ENCODE peak calls at places on chromosomes 5 and 9, in six cellular contexts. A is lower lobe of right lung; N is CD4-positive, CD25-positive, alpha-beta regulatory T cell; Y is endodermal cell; F is kidney; V is PC-9. X is an unnamed sample.
A peak's percentile ranks its signal among the peaks of the same experiment; 100 is the strongest.

GRCh38 chr5:98364549-98364948 is 408.9 kb upstream of the RGMB start:
- DNase-seq in A (no peak), N (no peak), Y (no peak), F (no peak), V (no peak), X (no peak)

GRCh38 chr5:42887575-42887974 is 75.9 kb upstream of the SELENOP start:
- DNase-seq in A (no peak), N (no peak), Y (no peak), F (no peak), V (no peak), X (no peak)

GRCh38 chr5:116559239-116559638 is 15.4 kb downstream of the SEMA6A start:
- DNase-seq in A (no peak), N (no peak), Y (peak; percentile 89), F (no peak), V (no peak), X (no peak)

GRCh38 chr5:137636846-137637515 is 98.9 kb downstream of the KLHL3 start:
- DNase-seq in A (no peak), N (no peak), Y (no peak), F (no peak), V (no peak), X (no peak)

GRCh38 chr5:75412111-75412990 is 75.3 kb downstream of the HMGCR start:
- DNase-seq in A (no peak), N (no peak), Y (no peak), F (no peak), V (no peak), X (no peak)

GRCh38 chr9:36642817-36643216 is 70.1 kb downstream of the MELK start:
- DNase-seq in A (no peak), N (no peak), Y (no peak), F (no peak), V (no peak), X (no peak)

GRCh38 chr9:113026200-113026599 is 14.2 kb upstream of the ZNF883 start:
- DNase-seq in A (no peak), N (no peak), Y (no peak), F (no peak), V (no peak), X (no peak)

GRCh38 chr9:27078685-27079084 is 30.3 kb upstream of the TEK start:
- DNase-seq in A (no peak), N (no peak), Y (no peak), F (no peak), V (no peak), X (no peak)

GRCh38 chr9:2241461-2241874 is 226.3 kb downstream of the SMARCA2 start:
- DNase-seq in A (no peak), N (no peak), Y (peak; percentile 94), F (peak; percentile 78), V (no peak), X (no peak)

GRCh38 chr5:65441800-65442199 is 39.9 kb downstream of the ADAMTS6 start:
- DNase-seq in A (no peak), N (no peak), Y (no peak), F (no peak), V (no peak), X (no peak)

GRCh38 chr5:38994329-38994927 is 79.8 kb downstream of the RICTOR start:
- DNase-seq in A (no peak), N (peak; percentile 48), Y (peak; percentile 66), F (no peak), V (peak; percentile 73), X (no peak)

GRCh38 chr5:57850109-57850508 is 367.5 kb upstream of the ACTBL2 start:
- DNase-seq in A (no peak), N (no peak), Y (no peak), F (no peak), V (no peak), X (no peak)

GRCh38 chr9:28155671-28156070 is 582.4 kb upstream of the C9orf72 start:
- DNase-seq in A (no peak), N (no peak), Y (no peak), F (no peak), V (no peak), X (no peak)

GRCh38 chr9:18359335-18359734 is 114.6 kb upstream of the ADAMTSL1 start:
- DNase-seq in A (no peak), N (no peak), Y (no peak), F (no peak), V (no peak), X (no peak)

GRCh38 chr5:126913316-126913715 is 117.0 kb downstream of the MARCHF3 start:
- DNase-seq in A (no peak), N (no peak), Y (no peak), F (no peak), V (no peak), X (no peak)

GRCh38 chr5:160423025-160423554 is 1.4 kb downstream of the PTTG1 start:
- DNase-seq in A (no peak), N (no peak), Y (no peak), F (no peak), V (no peak), X (no peak)
- H3K36me3 ChIP-seq in A (no peaks in the 10 kb centered on the region), N (no peaks in the 10 kb centered on the region), Y (peaks cover 26% of the 10 kb centered on the region), F (no peaks in the 10 kb centered on the region), V (peaks cover 5% of the 10 kb centered on the region), X (peaks cover 3% of the 10 kb centered on the region)

DNA sequence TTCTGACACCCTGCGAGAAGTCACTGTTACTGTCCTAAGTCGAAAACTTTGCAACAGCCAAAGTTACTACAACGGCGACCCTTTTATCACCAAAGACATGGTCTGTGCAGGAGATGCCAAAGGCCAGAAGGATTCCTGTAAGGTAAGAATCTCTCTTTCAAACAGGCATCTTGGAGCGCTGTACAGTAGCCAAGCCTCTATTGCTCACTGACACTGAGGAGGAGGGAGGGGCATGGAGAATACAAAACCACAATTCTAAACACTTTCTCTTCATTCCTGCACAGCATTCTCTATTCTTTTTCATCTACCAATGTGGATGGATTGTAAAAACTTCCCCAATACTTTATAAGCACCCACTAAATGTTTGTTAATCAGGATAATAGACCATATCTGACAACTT is 7.4 kb downstream of the GZMK start:
- DNase-seq in A (no peak), N (no peak), Y (no peak), F (no peak), V (no peak), X (no peak)
- H3K4me3 ChIP-seq in A (no peak overlapping the region), N (no peak overlapping the region), Y (no peak overlapping the region), F (no peak overlapping the region), V (no peak overlapping the region), X (no peak overlapping the region)

GRCh38 chr9:127498298-127498697 is 47.0 kb downstream of the LRSAM1 start:
- DNase-seq in A (no peak), N (no peak), Y (no peak), F (peak; percentile 33), V (peak; percentile 63), X (no peak)

GRCh38 chr9:127500862-127501261 is 49.6 kb downstream of the LRSAM1 start:
- DNase-seq in A (no peak), N (no peak), Y (no peak), F (no peak), V (no peak), X (no peak)

GRCh38 chr9:127502706-127503378 is 51.5 kb downstream of the LRSAM1 start:
- DNase-seq in A (no peak), N (no peak), Y (no peak), F (no peak), V (no peak), X (no peak)

GRCh38 chr9:127501821-127502343 is 50.6 kb downstream of the LRSAM1 start:
- DNase-seq in A (no peak), N (no peak), Y (no peak), F (no peak), V (no peak), X (no peak)

GRCh38 chr9:127500399-127500798 is 49.1 kb downstream of the LRSAM1 start:
- DNase-seq in A (no peak), N (no peak), Y (no peak), F (no peak), V (no peak), X (no peak)
- H3K36me3 ChIP-seq in A (peaks cover 79% of the 10 kb centered on the region), N (peaks cover 12% of the 10 kb centered on the region), Y (peaks cover 17% of the 10 kb centered on the region), F (peaks cover 7% of the 10 kb centered on the region), V (peaks cover 4% of the 10 kb centered on the region), X (peaks cover 13% of the 10 kb centered on the region)

DNA sequence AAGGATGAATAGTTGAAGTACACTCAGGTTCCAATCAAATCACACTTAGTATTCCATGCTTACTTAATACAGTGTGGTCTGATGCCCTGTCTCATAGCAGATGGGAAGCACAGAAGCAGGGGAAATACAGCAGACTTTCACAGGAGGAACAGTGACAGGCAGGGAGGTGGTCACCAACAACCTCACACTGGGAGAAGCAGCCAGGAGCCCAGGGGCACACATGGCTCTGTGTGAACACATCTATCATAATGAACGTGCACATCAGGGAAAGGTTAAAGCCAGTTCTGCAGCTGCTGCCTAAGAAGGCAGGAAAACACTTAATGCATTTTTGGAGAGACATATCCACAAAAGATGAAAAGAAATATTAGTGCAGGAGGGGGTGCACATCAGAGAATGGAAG is 312.3 kb downstream of the MED10 start:
- DNase-seq in A (no peak), N (no peak), Y (no peak), F (no peak), V (no peak), X (no peak)
- H3K4me3 ChIP-seq in A (no peak overlapping the region), N (no peak overlapping the region), Y (no peak overlapping the region), F (no peak overlapping the region), V (no peak overlapping the region), X (no peak overlapping the region)

GRCh38 chr9:99143661-99144060 is 38.7 kb downstream of the TGFBR1 start:
- DNase-seq in A (no peak), N (no peak), Y (no peak), F (no peak), V (no peak), X (no peak)

GRCh38 chr9:99150456-99151171 is 45.7 kb downstream of the TGFBR1 start:
- DNase-seq in A (no peak), N (peak; percentile 28), Y (no peak), F (no peak), V (no peak), X (no peak)

GRCh38 chr9:99144966-99145365 is 40.1 kb downstream of the TGFBR1 start:
- DNase-seq in A (no peak), N (no peak), Y (no peak), F (no peak), V (no peak), X (no peak)

GRCh38 chr9:99147177-99147576 is 42.3 kb downstream of the TGFBR1 start:
- DNase-seq in A (no peak), N (no peak), Y (no peak), F (no peak), V (no peak), X (no peak)

DNA sequence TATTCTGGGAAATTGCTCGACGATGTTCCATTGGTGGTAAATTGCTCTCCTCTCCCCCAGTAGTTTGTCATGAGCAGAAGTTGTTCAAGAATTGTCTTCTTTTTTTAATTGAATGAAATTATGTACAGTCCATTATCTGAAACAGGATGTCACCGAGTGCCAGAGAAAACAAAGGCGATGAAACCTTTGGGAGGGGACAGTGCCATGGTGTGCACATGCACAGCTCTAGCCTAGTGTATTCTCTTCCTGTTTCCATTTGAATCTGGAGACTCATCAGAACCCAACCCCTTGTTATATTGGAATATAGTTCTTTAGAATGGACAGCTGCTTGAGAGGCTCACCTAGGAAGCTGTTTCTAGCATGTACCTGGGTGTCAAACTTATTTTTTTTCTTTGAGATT is 41.7 kb downstream of the TGFBR1 start:
- DNase-seq in A (no peak), N (no peak), Y (no peak), F (no peak), V (no peak), X (no peak)
- H3K36me3 ChIP-seq in A (peaks cover 89% of the 10 kb centered on the region), N (peaks cover 86% of the 10 kb centered on the region), Y (peaks cover 93% of the 10 kb centered on the region), F (peaks cover 61% of the 10 kb centered on the region), V (peaks cover 28% of the 10 kb centered on the region), X (peaks cover 3% of the 10 kb centered on the region)